ENCODE peak calls at places on chromosome 7, in nine cellular contexts. One of them, this sample, is unnamed.

GRCh38 chr7:1231214-1232102 is 1.2 kb upstream of the UNCX start:
- DNase-seq in NCI-H187: no peak
- DNase-seq in SK-N-SH: no peak
- DNase-seq in stimulated activated effector memory CD8-positive, alpha-beta T cell treated with anti-CD3 and anti-CD28 coated beads, Interleukin-12 subunit alpha, Interleukin-12 subunit beta, amount 100 ng/mL, for 72 hours: no peak
- DNase-seq in NCI-H1436: no peak
- DNase-seq in NCI-H1417: no peak
- DNase-seq in heart left ventricle: peak
- DNase-seq in mucosa of gallbladder: no peak
- DNase-seq in fibroblast of pulmonary artery: no peak
- DNase-seq in this sample: no peak

GRCh38 chr7:99730262-99730810 is 4.7 kb downstream of the CYP3A7 start:
- DNase-seq in NCI-H187: no peak
- DNase-seq in SK-N-SH: no peak
- DNase-seq in stimulated activated effector memory CD8-positive, alpha-beta T cell treated with anti-CD3 and anti-CD28 coated beads, Interleukin-12 subunit alpha, Interleukin-12 subunit beta, amount 100 ng/mL, for 72 hours: no peak
- DNase-seq in NCI-H1436: no peak
- DNase-seq in NCI-H1417: no peak
- DNase-seq in heart left ventricle: no peak
- DNase-seq in mucosa of gallbladder: no peak
- DNase-seq in fibroblast of pulmonary artery: no peak
- DNase-seq in this sample: no peak

GRCh38 chr7:71633571-71634008 is 501.6 kb downstream of the GALNT17 start:
- DNase-seq in NCI-H187: peak
- DNase-seq in SK-N-SH: no peak
- DNase-seq in stimulated activated effector memory CD8-positive, alpha-beta T cell treated with anti-CD3 and anti-CD28 coated beads, Interleukin-12 subunit alpha, Interleukin-12 subunit beta, amount 100 ng/mL, for 72 hours: no peak
- DNase-seq in NCI-H1436: no peak
- DNase-seq in NCI-H1417: peak
- DNase-seq in heart left ventricle: no peak
- DNase-seq in mucosa of gallbladder: no peak
- DNase-seq in fibroblast of pulmonary artery: peak
- DNase-seq in this sample: no peak

GRCh38 chr7:131459256-131459655 is 97.2 kb downstream of the PODXL start:
- DNase-seq in NCI-H187: no peak
- DNase-seq in SK-N-SH: no peak
- DNase-seq in stimulated activated effector memory CD8-positive, alpha-beta T cell treated with anti-CD3 and anti-CD28 coated beads, Interleukin-12 subunit alpha, Interleukin-12 subunit beta, amount 100 ng/mL, for 72 hours: no peak
- DNase-seq in NCI-H1436: no peak
- DNase-seq in NCI-H1417: no peak
- DNase-seq in heart left ventricle: no peak
- DNase-seq in mucosa of gallbladder: no peak
- DNase-seq in fibroblast of pulmonary artery: no peak
- DNase-seq in this sample: no peak

GRCh38 chr7:12287886-12288285 is 76.8 kb downstream of the TMEM106B start:
- DNase-seq in NCI-H187: no peak
- DNase-seq in SK-N-SH: no peak
- DNase-seq in stimulated activated effector memory CD8-positive, alpha-beta T cell treated with anti-CD3 and anti-CD28 coated beads, Interleukin-12 subunit alpha, Interleukin-12 subunit beta, amount 100 ng/mL, for 72 hours: no peak
- DNase-seq in NCI-H1436: peak
- DNase-seq in NCI-H1417: no peak
- DNase-seq in heart left ventricle: no peak
- DNase-seq in mucosa of gallbladder: no peak
- DNase-seq in fibroblast of pulmonary artery: no peak
- DNase-seq in this sample: no peak

GRCh38 chr7:36955730-36956129 is 231.4 kb upstream of the AOAH start:
- DNase-seq in NCI-H187: no peak
- DNase-seq in SK-N-SH: no peak
- DNase-seq in stimulated activated effector memory CD8-positive, alpha-beta T cell treated with anti-CD3 and anti-CD28 coated beads, Interleukin-12 subunit alpha, Interleukin-12 subunit beta, amount 100 ng/mL, for 72 hours: no peak
- DNase-seq in NCI-H1436: no peak
- DNase-seq in NCI-H1417: no peak
- DNase-seq in heart left ventricle: no peak
- DNase-seq in mucosa of gallbladder: no peak
- DNase-seq in fibroblast of pulmonary artery: no peak
- DNase-seq in this sample: no peak

GRCh38 chr7:46776790-46777189 is 805.1 kb downstream of the TNS3 start:
- DNase-seq in NCI-H187: no peak
- DNase-seq in SK-N-SH: no peak
- DNase-seq in stimulated activated effector memory CD8-positive, alpha-beta T cell treated with anti-CD3 and anti-CD28 coated beads, Interleukin-12 subunit alpha, Interleukin-12 subunit beta, amount 100 ng/mL, for 72 hours: no peak
- DNase-seq in NCI-H1436: no peak
- DNase-seq in NCI-H1417: peak
- DNase-seq in heart left ventricle: no peak
- DNase-seq in mucosa of gallbladder: no peak
- DNase-seq in fibroblast of pulmonary artery: peak
- DNase-seq in this sample: no peak

GRCh38 chr7:1611708-1612241 is 41.9 kb upstream of the PSMG3 start:
- DNase-seq in NCI-H187: no peak
- DNase-seq in SK-N-SH: peak
- DNase-seq in stimulated activated effector memory CD8-positive, alpha-beta T cell treated with anti-CD3 and anti-CD28 coated beads, Interleukin-12 subunit alpha, Interleukin-12 subunit beta, amount 100 ng/mL, for 72 hours: no peak
- DNase-seq in NCI-H1436: no peak
- DNase-seq in NCI-H1417: no peak
- DNase-seq in heart left ventricle: no peak
- DNase-seq in mucosa of gallbladder: no peak
- DNase-seq in fibroblast of pulmonary artery: peak
- DNase-seq in this sample: no peak

GRCh38 chr7:147833981-147834380 is 756.6 kb upstream of the C7orf33 start:
- DNase-seq in NCI-H187: no peak
- DNase-seq in SK-N-SH: no peak
- DNase-seq in stimulated activated effector memory CD8-positive, alpha-beta T cell treated with anti-CD3 and anti-CD28 coated beads, Interleukin-12 subunit alpha, Interleukin-12 subunit beta, amount 100 ng/mL, for 72 hours: no peak
- DNase-seq in NCI-H1436: no peak
- DNase-seq in NCI-H1417: no peak
- DNase-seq in heart left ventricle: no peak
- DNase-seq in mucosa of gallbladder: no peak
- DNase-seq in fibroblast of pulmonary artery: no peak
- DNase-seq in this sample: no peak

GRCh38 chr7:33886100-33886623 is 19.2 kb upstream of the BMPER start:
- DNase-seq in NCI-H187: no peak
- DNase-seq in SK-N-SH: peak
- DNase-seq in stimulated activated effector memory CD8-positive, alpha-beta T cell treated with anti-CD3 and anti-CD28 coated beads, Interleukin-12 subunit alpha, Interleukin-12 subunit beta, amount 100 ng/mL, for 72 hours: no peak
- DNase-seq in NCI-H1436: peak
- DNase-seq in NCI-H1417: no peak
- DNase-seq in heart left ventricle: no peak
- DNase-seq in mucosa of gallbladder: no peak
- DNase-seq in fibroblast of pulmonary artery: no peak
- DNase-seq in this sample: no peak

GRCh38 chr7:111076205-111076604 is 14.7 kb upstream of the LRRN3 start:
- DNase-seq in NCI-H187: no peak
- DNase-seq in SK-N-SH: no peak
- DNase-seq in stimulated activated effector memory CD8-positive, alpha-beta T cell treated with anti-CD3 and anti-CD28 coated beads, Interleukin-12 subunit alpha, Interleukin-12 subunit beta, amount 100 ng/mL, for 72 hours: no peak
- DNase-seq in NCI-H1436: no peak
- DNase-seq in NCI-H1417: no peak
- DNase-seq in heart left ventricle: no peak
- DNase-seq in mucosa of gallbladder: no peak
- DNase-seq in fibroblast of pulmonary artery: peak
- DNase-seq in this sample: no peak

GRCh38 chr7:55444786-55445185 is 79.6 kb downstream of the LANCL2 start:
- DNase-seq in NCI-H187: no peak
- DNase-seq in SK-N-SH: no peak
- DNase-seq in stimulated activated effector memory CD8-positive, alpha-beta T cell treated with anti-CD3 and anti-CD28 coated beads, Interleukin-12 subunit alpha, Interleukin-12 subunit beta, amount 100 ng/mL, for 72 hours: no peak
- DNase-seq in NCI-H1436: no peak
- DNase-seq in NCI-H1417: no peak
- DNase-seq in heart left ventricle: no peak
- DNase-seq in mucosa of gallbladder: no peak
- DNase-seq in fibroblast of pulmonary artery: no peak
- DNase-seq in this sample: no peak

GRCh38 chr7:45923290-45923689 is 2.2 kb upstream of the IGFBP3 start:
- DNase-seq in NCI-H187: peak
- DNase-seq in SK-N-SH: peak
- DNase-seq in stimulated activated effector memory CD8-positive, alpha-beta T cell treated with anti-CD3 and anti-CD28 coated beads, Interleukin-12 subunit alpha, Interleukin-12 subunit beta, amount 100 ng/mL, for 72 hours: peak
- DNase-seq in NCI-H1436: peak
- DNase-seq in NCI-H1417: peak
- DNase-seq in heart left ventricle: peak
- DNase-seq in mucosa of gallbladder: peak
- DNase-seq in fibroblast of pulmonary artery: peak
- DNase-seq in this sample: no peak